ENCODE peak calls at places on chromosomes 12 and 14, in four cellular contexts. K is stimulated activated CD4-positive, alpha-beta T cell treated with anti-CD3 and anti-CD28 coated beads, Interleukin-15, amount 100 ng/mL, for 1 hour; N is stimulated activated CD8-positive, alpha-beta memory T cell treated with anti-CD3 and anti-CD28 coated beads, Interleukin-7, amount 100 ng/mL, for 4 hours; H is kidney epithelial cell. Q is an unnamed sample.

GRCh38 chr14:75886661-75887348 is 95.0 kb downstream of the TGFB3 start:
- DNase-seq in K (no peak), H (no peak), N (no peak), Q (no peak)

GRCh38 chr12:107344035-107344808 is 250.9 kb upstream of the CRY1 start:
- DNase-seq in N (no peak), H (peak; percentile 98), K (no peak), Q (no peak)

GRCh38 chr12:110776410-110776809 is 33.7 kb upstream of the PPP1CC start:
- DNase-seq in H (peak; percentile 39), K (no peak), N (peak; percentile 46), Q (no peak)

GRCh38 chr12:58544281-58544680 is 376.0 kb downstream of the LRIG3 start:
- DNase-seq in N (no peak), H (no peak), K (no peak), Q (no peak)

GRCh38 chr12:47816646-47817271 is 2.9 kb downstream of the HDAC7 start:
- DNase-seq in K (no peak), N (no peak), H (no peak), Q (no peak)

GRCh38 chr12:13252024-13252423 is 55.5 kb downstream of the EMP1 start:
- DNase-seq in H (no peak), N (no peak), K (no peak), Q (no peak)

GRCh38 chr14:60214003-60214402 is 35.0 kb upstream of the PPM1A start:
- DNase-seq in N (no peak), H (no peak), K (no peak), Q (no peak)

GRCh38 chr14:69945905-69946304 is 66.7 kb downstream of the SMOC1 start:
- DNase-seq in K (no peak), N (no peak), H (no peak), Q (no peak)

GRCh38 chr12:55780695-55781094 is 36.8 kb downstream of the SARNP start:
- DNase-seq in H (no peak), K (no peak), N (no peak), Q (no peak)

GRCh38 chr14:60905930-60906329 is 74.9 kb downstream of the TRMT5 start:
- DNase-seq in H (no peak), K (no peak), N (no peak), Q (no peak)

GRCh38 chr14:50351016-50351415 is 38.9 kb downstream of the DMAC2L start:
- DNase-seq in H (no peak), K (no peak), N (no peak), Q (no peak)

GRCh38 chr14:69334576-69334975 is 63.5 kb downstream of the ERH start:
- DNase-seq in N (no peak), K (no peak), H (no peak), Q (no peak)

GRCh38 chr12:68222336-68222735 is 3.3 kb downstream of the IL26 start:
- DNase-seq in K (no peak), N (no peak), H (no peak), Q (no peak)

GRCh38 chr14:81211844-81212243 is 8.9 kb downstream of the GTF2A1 start:
- DNase-seq in H (no peak), N (no peak), K (no peak), Q (no peak)

GRCh38 chr14:78314484-78314883 is 144.3 kb downstream of the NRXN3 start:
- DNase-seq in N (no peak), K (no peak), H (no peak), Q (no peak)

GRCh38 chr12:132761032-132761910 is at the start of gene ANKLE2:
- DNase-seq in N (peak; percentile 56), K (peak; percentile 59), H (no peak), Q (peak; percentile 49)

GRCh38 chr12:126768517-126768916 is 1498.5 kb upstream of the TMEM132C start:
- DNase-seq in H (no peak), N (no peak), K (no peak), Q (no peak)

GRCh38 chr14:81269100-81269978 is 48.6 kb upstream of the GTF2A1 start:
- DNase-seq in K (no peak), N (no peak), H (peak; percentile 43), Q (no peak)

GRCh38 chr12:111297703-111298426 is 71.0 kb downstream of the PHETA1 start:
- DNase-seq in N (no peak), H (no peak), K (no peak), Q (no peak)

GRCh38 chr12:16613199-16613598 is 7.2 kb upstream of the LMO3 start:
- DNase-seq in N (no peak), H (no peak), K (no peak), Q (no peak)

GRCh38 chr14:89399594-89400068 is 17.4 kb downstream of the FOXN3 start:
- DNase-seq in H (peak; percentile 79), K (no peak), N (no peak), Q (no peak)

Q was measured in activated T-helper 1 cell treated with Interleukin-2 at 50 U/mL for 16 hours.